ENCODE peak calls at places on chromosomes 3 and 15, in four cellular contexts. K is natural killer cell, F is colonic mucosa, E is IMR-90. A is an unnamed sample.

GRCh38 chr15:81427176-81427575 is 53.2 kb upstream of the TMC3 start:
- DNase-seq in K (no peak), F (no peak), E (no peak), A (no peak)

GRCh38 chr3:111999924-112000835 is 1.5 kb downstream of the TAGLN3 start:
- DNase-seq in K (no peak), F (no peak), E (peak; percentile 19), A (no peak)

GRCh38 chr3:39250116-39250747 is 29.6 kb downstream of the CX3CR1 start:
- DNase-seq in K (no peak), F (no peak), E (no peak), A (no peak)

GRCh38 chr3:195120199-195120556 is 150.8 kb downstream of the XXYLT1 start:
- DNase-seq in K (no peak), F (no peak), E (no peak), A (no peak)

GRCh38 chr3:46946416-46946815 is 30.1 kb downstream of the CCDC12 start:
- DNase-seq in K (no peak), F (no peak), E (no peak), A (no peak)

GRCh38 chr3:169238562-169238961 is 424.9 kb downstream of the MECOM start:
- DNase-seq in K (no peak), F (no peak), E (no peak), A (no peak)

GRCh38 chr15:93307513-93307912 is 218.5 kb upstream of the RGMA start:
- DNase-seq in K (no peak), F (no peak), E (no peak), A (no peak)

GRCh38 chr15:69609776-69610175 is 157.2 kb downstream of the RPLP1 start:
- DNase-seq in K (no peak), F (no peak), E (no peak), A (no peak)

GRCh38 chr3:38643592-38643991 is 5.9 kb downstream of the SCN5A start:
- DNase-seq in K (no peak), F (no peak), E (no peak), A (no peak)

GRCh38 chr3:33202581-33203457 is 15.8 kb downstream of the SUSD5 start:
- DNase-seq in K (no peak), F (no peak), E (no peak), A (no peak)

GRCh38 chr3:158165730-158166129 is 55.8 kb downstream of the RSRC1 start:
- DNase-seq in K (no peak), F (no peak), E (no peak), A (no peak)

GRCh38 chr3:183033746-183034145 is 53.4 kb upstream of the DCUN1D1 start:
- DNase-seq in K (no peak), F (no peak), E (peak; percentile 68), A (no peak)

GRCh38 chr15:38050529-38050928 is 116.1 kb downstream of the TMCO5A start:
- DNase-seq in K (no peak), F (no peak), E (peak; percentile 69), A (no peak)

GRCh38 chr3:172776049-172776717 is 25.7 kb downstream of the ECT2 start:
- DNase-seq in K (no peak), F (no peak), E (peak; percentile 62), A (no peak)

GRCh38 chr3:110810356-110810755 is 261.3 kb upstream of the NECTIN3 start:
- DNase-seq in K (no peak), F (no peak), E (peak; percentile 62), A (no peak)

GRCh38 chr3:178558637-178559036 is 22.4 kb downstream of the KCNMB2 start:
- DNase-seq in K (no peak), F (no peak), E (no peak), A (no peak)

GRCh38 chr15:85157344-85157743 is 175.7 kb downstream of the PDE8A start:
- DNase-seq in K (no peak), F (no peak), E (no peak), A (no peak)

GRCh38 chr15:78671626-78672211 is 30.7 kb upstream of the CHRNB4 start:
- DNase-seq in K (no peak), F (no peak), E (no peak), A (no peak)

GRCh38 chr3:38028621-38029361 is 651 bp downstream of the PLCD1 start:
- DNase-seq in K (no peak), F (peak; percentile 37), E (no peak), A (no peak)

DNA sequence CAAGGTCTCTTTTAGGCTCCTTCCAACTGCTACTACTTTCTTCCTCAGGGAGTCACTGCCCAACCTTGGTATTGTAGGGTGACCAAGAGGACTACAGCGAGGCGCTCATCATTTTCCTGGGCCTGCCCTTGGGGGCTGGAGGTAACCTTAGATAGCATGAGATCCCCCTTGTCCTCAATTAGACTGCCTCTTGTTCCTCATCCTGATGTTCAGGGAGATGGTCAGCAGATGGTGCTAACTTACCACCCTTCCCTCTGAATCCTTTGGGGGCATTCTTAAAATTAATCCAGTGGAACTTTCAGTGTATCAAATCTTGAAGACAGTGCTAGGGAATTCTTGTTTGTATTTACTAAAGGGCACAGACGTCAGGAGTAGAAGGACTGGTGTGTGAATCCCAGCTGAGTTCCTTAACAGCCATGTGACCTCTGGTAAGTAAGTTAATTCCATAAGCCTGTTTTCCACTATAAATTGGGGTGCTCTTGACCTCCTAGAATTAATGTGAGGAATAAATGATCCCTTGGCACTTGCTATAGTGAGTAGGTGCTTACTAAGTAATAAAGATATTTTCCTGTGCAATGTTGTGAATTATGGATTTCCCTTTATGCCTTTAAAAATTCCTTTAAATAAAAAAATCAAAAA is 4.1 kb upstream of the CLPX start:
- DNase-seq in K (no peak), F (peak; percentile 31), E (peak; percentile 67), A (no peak)
- TF ChIP-seq CTCF in K (no peak), F (no peak), E (peak; percentile 92), A (peak; percentile 76)

DNA sequence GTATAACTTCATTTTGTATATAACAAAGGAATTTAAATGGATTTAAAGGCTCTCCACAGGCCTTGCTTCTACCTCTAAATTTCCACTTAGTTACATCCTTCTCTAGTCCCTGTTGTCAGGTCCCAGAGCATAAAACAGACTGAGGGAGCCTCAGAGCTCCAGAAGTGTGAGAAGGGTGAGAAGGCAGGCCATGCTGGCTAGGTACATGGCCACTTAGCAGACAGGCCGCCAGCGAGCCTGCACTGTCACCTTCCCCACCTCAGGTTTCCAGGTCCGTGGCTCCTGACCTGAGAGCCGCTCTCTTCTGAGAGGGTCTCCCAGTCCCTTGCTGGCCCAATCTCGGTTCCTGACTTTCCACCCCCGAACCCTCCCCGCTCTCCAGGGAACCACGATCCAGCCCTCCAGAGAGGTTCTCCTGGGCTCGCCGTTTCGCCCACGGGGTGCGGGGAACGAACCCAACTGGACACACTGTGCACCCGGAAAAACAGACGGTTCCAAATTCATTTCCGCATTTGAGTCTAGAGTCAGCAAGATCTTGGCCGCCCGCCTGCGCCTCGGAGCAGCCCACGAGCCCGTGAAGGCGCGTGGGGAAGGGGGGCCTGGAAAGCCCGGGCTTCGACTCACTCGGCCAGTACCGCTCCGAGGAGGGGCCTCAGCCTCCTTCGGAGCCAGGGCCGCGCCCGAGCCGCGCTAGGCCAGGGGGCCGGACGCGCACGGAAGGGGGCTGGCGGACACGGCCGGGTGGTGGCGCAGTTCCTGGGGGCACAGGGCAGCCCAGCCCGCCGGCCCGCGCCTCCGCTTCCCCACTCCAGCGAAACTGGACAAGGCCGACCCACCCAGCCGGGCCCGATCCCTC is 16.7 kb upstream of the SOX2 start:
- DNase-seq in K (no peak), F (no peak), E (no peak), A (no peak)
- TF ChIP-seq CTCF in K (no peak), F (no peak), E (no peak), A (peak; percentile 18)

GRCh38 chr3:142081178-142081577 is 68.2 kb downstream of the TFDP2 start:
- DNase-seq in K (no peak), F (no peak), E (no peak), A (no peak)
- TF ChIP-seq CTCF in K (no peak), F (no peak), E (no peak), A (no peak)

GRCh38 chr15:44145495-44145894 is 49.6 kb downstream of the FRMD5 start:
- DNase-seq in K (no peak), F (no peak), E (peak; percentile 16), A (no peak)
- TF ChIP-seq CTCF in K (no peak), F (no peak), E (no peak), A (no peak)

DNA sequence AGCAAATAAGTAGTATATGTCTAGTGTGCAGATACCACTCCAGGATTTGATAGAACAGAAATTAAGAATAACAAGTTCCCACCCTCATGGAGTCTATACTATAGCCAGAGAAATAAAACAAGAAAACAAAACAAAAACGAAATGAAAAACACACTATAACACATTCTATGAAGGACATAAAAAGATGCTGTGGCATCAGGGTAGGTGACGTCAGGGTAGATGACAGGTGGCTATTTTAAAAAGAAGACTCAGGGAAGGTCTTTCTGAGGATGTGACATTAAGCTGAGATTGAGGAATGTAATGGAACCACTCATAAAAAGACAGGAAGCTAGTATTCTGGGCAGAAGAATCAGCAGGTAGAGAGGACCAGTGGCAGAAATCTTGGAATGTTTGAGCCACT is 469.6 kb downstream of the RAP2B start:
- DNase-seq in K (no peak), F (no peak), E (no peak), A (no peak)
- TF ChIP-seq CTCF in K (no peak), F (no peak), E (no peak), A (no peak)

DNA sequence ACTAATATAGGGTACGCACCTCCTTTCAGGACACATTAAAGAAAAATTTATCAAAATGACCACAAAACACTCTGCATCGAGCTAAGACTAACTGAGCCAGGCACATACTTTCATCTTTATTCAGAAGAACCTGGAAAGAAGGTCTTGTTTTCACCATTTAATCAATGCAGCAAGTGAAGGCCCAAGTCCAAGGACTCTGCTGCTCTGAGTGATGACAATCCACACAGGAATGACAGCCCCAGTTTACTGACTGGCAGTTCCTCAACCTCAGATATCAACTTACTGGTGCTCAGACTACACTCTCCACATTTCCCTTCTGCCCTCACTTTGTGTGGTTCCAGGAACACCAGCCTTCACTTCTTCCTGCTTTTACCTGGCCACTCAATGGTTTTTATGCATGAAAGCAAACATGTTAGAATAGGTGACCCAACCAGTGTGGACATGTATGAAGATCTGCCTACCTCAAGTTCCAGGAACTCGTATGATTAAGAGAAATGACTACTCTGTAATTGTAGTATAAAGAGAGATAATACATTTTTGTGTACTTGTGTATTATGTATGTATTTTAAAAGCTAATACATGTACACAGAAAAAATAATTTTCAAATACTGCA is 29.1 kb upstream of the RASA2 start:
- DNase-seq in K (no peak), F (no peak), E (peak; percentile 55), A (no peak)
- TF ChIP-seq CTCF in K (no peak), F (no peak), E (no peak), A (no peak)

GRCh38 chr15:79673416-79674123 is 223.2 kb downstream of the MTHFS start:
- DNase-seq in K (no peak), F (no peak), E (peak; percentile 58), A (no peak)
- TF ChIP-seq CTCF in K (no peak), F (no peak), E (no peak), A (no peak)

A was measured in progenitor cell of endocrine pancreas.